ENCODE peak calls at places on chromosome 4, in eight cellular contexts. U is H7, I is GM23248, T is lower leg skin, N is EL, V is pons, A is stromal cell of bone marrow, Z is Calu3. J is an unnamed sample.

GRCh38 chr4:112284662-112285411 is 867 bp downstream of the TIFA start:
- DNase-seq in U (peak), I (peak), T (no peak), N (peak), V (peak), A (no peak), Z (peak), J (peak)

GRCh38 chr4:21699437-21699836 is 249.1 kb downstream of the KCNIP4 start:
- DNase-seq in U (no peak), I (no peak), T (no peak), N (no peak), V (no peak), A (no peak), Z (peak), J (no peak)

GRCh38 chr4:186669159-186669720 is 54.4 kb downstream of the FAT1 start:
- DNase-seq in U (peak), I (peak), T (no peak), N (peak), V (peak), A (peak), Z (no peak), J (peak)

GRCh38 chr4:13168326-13168725 is 315.8 kb downstream of the RAB28 start:
- DNase-seq in U (no peak), I (no peak), T (no peak), N (no peak), V (no peak), A (no peak), Z (no peak), J (no peak)

GRCh38 chr4:60485279-60485678 is 714.8 kb upstream of the ADGRL3 start:
- DNase-seq in U (no peak), I (no peak), T (no peak), N (peak), V (no peak), A (no peak), Z (no peak), J (no peak)

GRCh38 chr4:188812644-188813043 is 673.4 kb downstream of the TRIML1 start:
- DNase-seq in U (no peak), I (no peak), T (no peak), N (no peak), V (no peak), A (no peak), Z (no peak), J (no peak)

GRCh38 chr4:65195666-65196065 is 474.6 kb downstream of the EPHA5 start:
- DNase-seq in U (no peak), I (no peak), T (no peak), N (no peak), V (no peak), A (no peak), Z (no peak), J (no peak)

GRCh38 chr4:48141048-48141447 is 7.0 kb upstream of the TXK start:
- DNase-seq in U (peak), I (peak), T (no peak), N (peak), V (peak), A (peak), Z (no peak), J (peak)

GRCh38 chr4:11805837-11806236 is 377.1 kb upstream of the HS3ST1 start:
- DNase-seq in U (peak), I (peak), T (no peak), N (no peak), V (peak), A (peak), Z (peak), J (peak)

GRCh38 chr4:8917868-8918783 is 46.5 kb upstream of the HMX1 start:
- DNase-seq in U (peak), I (peak), T (peak), N (peak), V (peak), A (peak), Z (peak), J (peak)

GRCh38 chr4:175678451-175678850 is 133.6 kb downstream of the GPM6A start:
- DNase-seq in U (no peak), I (no peak), T (no peak), N (no peak), V (no peak), A (no peak), Z (no peak), J (no peak)

GRCh38 chr4:41853973-41854372 is 81.3 kb upstream of the TMEM33 start:
- DNase-seq in U (no peak), I (no peak), T (no peak), N (no peak), V (no peak), A (no peak), Z (no peak), J (no peak)

GRCh38 chr4:74504212-74504611 is 59.3 kb downstream of the AREG start:
- DNase-seq in U (no peak), I (peak), T (no peak), N (peak), V (no peak), A (no peak), Z (no peak), J (no peak)

GRCh38 chr4:181166742-181167399 is 1076.3 kb upstream of the TENM3 start:
- DNase-seq in U (peak), I (no peak), T (no peak), N (no peak), V (no peak), A (no peak), Z (no peak), J (no peak)

GRCh38 chr4:105666693-105667092 is 41.8 kb downstream of the INTS12 start:
- DNase-seq in U (no peak), I (peak), T (no peak), N (peak), V (peak), A (peak), Z (no peak), J (peak)

GRCh38 chr4:125313497-125313896 is 1.3 kb upstream of the FAT4 start:
- DNase-seq in U (peak), I (peak), T (no peak), N (peak), V (peak), A (peak), Z (peak), J (peak)

GRCh38 chr4:187236491-187236890 is 512.8 kb upstream of the FAT1 start:
- DNase-seq in U (no peak), I (peak), T (no peak), N (peak), V (no peak), A (no peak), Z (no peak), J (no peak)

GRCh38 chr4:158172196-158172557 is 648 bp downstream of the GASK1B start:
- DNase-seq in U (no peak), I (peak), T (no peak), N (peak), V (no peak), A (no peak), Z (no peak), J (no peak)

GRCh38 chr4:124481123-124481522 is 231.4 kb downstream of the ANKRD50 start:
- DNase-seq in U (no peak), I (no peak), T (no peak), N (peak), V (no peak), A (no peak), Z (no peak), J (no peak)

GRCh38 chr4:88765729-88766128 is 68.1 kb upstream of the NAP1L5 start:
- DNase-seq in U (no peak), I (peak), T (no peak), N (peak), V (no peak), A (peak), Z (peak), J (no peak)

GRCh38 chr4:79184461-79184860 is 141.4 kb downstream of the NAA11 start:
- DNase-seq in U (peak), I (no peak), T (no peak), N (no peak), V (no peak), A (no peak), Z (no peak), J (no peak)

GRCh38 chr4:119046263-119046662 is 89.4 kb upstream of the MYOZ2 start:
- DNase-seq in U (no peak), I (no peak), T (no peak), N (no peak), V (no peak), A (no peak), Z (no peak), J (peak)

GRCh38 chr4:88893961-88894360 is 163.0 kb downstream of the FAM13A start:
- DNase-seq in U (no peak), I (peak), T (no peak), N (peak), V (no peak), A (no peak), Z (no peak), J (no peak)

GRCh38 chr4:124846306-124846705 is 133.8 kb upstream of the ANKRD50 start:
- DNase-seq in U (no peak), I (no peak), T (no peak), N (no peak), V (no peak), A (no peak), Z (no peak), J (no peak)

GRCh38 chr4:64781737-64782326 is 372.6 kb upstream of the TECRL start:
- DNase-seq in U (peak), I (peak), T (no peak), N (peak), V (peak), A (peak), Z (peak), J (peak)

GRCh38 chr4:6011271-6011671 is 7.0 kb downstream of the C4orf50 start:
- DNase-seq in U (no peak), I (no peak), T (no peak), N (no peak), V (no peak), A (no peak), Z (no peak), J (no peak)

GRCh38 chr4:103754844-103755243 is 35.1 kb upstream of the TACR3 start:
- DNase-seq in U (no peak), I (peak), T (no peak), N (no peak), V (no peak), A (no peak), Z (peak), J (no peak)

GRCh38 chr4:95640337-95640736 is 91.6 kb upstream of the UNC5C start:
- DNase-seq in U (no peak), I (no peak), T (no peak), N (no peak), V (peak), A (no peak), Z (no peak), J (peak)

GRCh38 chr4:141046255-141046654 is 87.0 kb downstream of the RNF150 start:
- DNase-seq in U (no peak), I (peak), T (no peak), N (peak), V (no peak), A (peak), Z (no peak), J (no peak)

GRCh38 chr4:73019462-73020047 is 50.0 kb downstream of the COX18 start:
- DNase-seq in U (peak), I (peak), T (no peak), N (peak), V (peak), A (peak), Z (peak), J (peak)

GRCh38 chr4:8765084-8765483 is 106.6 kb downstream of the HMX1 start:
- DNase-seq in U (peak), I (no peak), T (no peak), N (no peak), V (no peak), A (no peak), Z (no peak), J (no peak)

GRCh38 chr4:7051905-7052304 is 8.7 kb downstream of the TADA2B start:
- DNase-seq in U (no peak), I (no peak), T (no peak), N (no peak), V (no peak), A (no peak), Z (no peak), J (no peak)

GRCh38 chr4:153241970-153242847 is 38.0 kb downstream of the TRIM2 start:
- DNase-seq in U (peak), I (no peak), T (peak), N (no peak), V (no peak), A (no peak), Z (no peak), J (no peak)

GRCh38 chr4:117447925-117448324 is 362.5 kb upstream of the TRAM1L1 start:
- DNase-seq in U (no peak), I (no peak), T (no peak), N (peak), V (no peak), A (no peak), Z (no peak), J (no peak)

J was measured in Ammon's horn.